ENCODE peak calls at places on chromosomes 3 and 15, in four cellular contexts. O is neural crest cell, I is tibial nerve, J is HFF-Myc. W is an unnamed sample.

GRCh38 chr3:73094127-73094526 is 32.7 kb downstream of the EBLN2 start:
- DNase-seq in I (no peak), J (peak), O (no peak), W (no peak)

GRCh38 chr15:33279613-33280205 is 31.1 kb upstream of the RYR3 start:
- DNase-seq in J (peak), I (no peak), O (no peak), W (no peak)

GRCh38 chr3:151268267-151269235 is 9.8 kb downstream of the P2RY14 start:
- DNase-seq in O (no peak), J (no peak), I (no peak), W (no peak)

GRCh38 chr3:73580343-73580742 is 44.4 kb downstream of the PDZRN3 start:
- DNase-seq in J (peak), I (no peak), O (no peak), W (peak)

GRCh38 chr3:12178091-12178820 is 19.5 kb upstream of the TIMP4 start:
- DNase-seq in J (no peak), O (no peak), I (no peak), W (peak)

GRCh38 chr15:81294501-81294850 is 29.5 kb downstream of the STARD5 start:
- DNase-seq in J (no peak), I (no peak), O (no peak), W (no peak)

GRCh38 chr15:75650908-75651809 is 3.4 kb downstream of the SNX33 start:
- DNase-seq in I (no peak), J (no peak), O (no peak), W (peak)

GRCh38 chr15:63598467-63599400 is 1.5 kb downstream of the FBXL22 start:
- DNase-seq in J (no peak), I (no peak), O (no peak), W (no peak)

GRCh38 chr3:181568693-181569092 is 143.0 kb upstream of the SOX2 start:
- DNase-seq in I (no peak), O (no peak), J (no peak), W (no peak)

GRCh38 chr3:71724584-71725278 is 471 bp downstream of the EIF4E3 start:
- DNase-seq in O (peak), J (no peak), I (no peak), W (no peak)

GRCh38 chr3:150074697-150075416 is 104.2 kb upstream of the PFN2 start:
- DNase-seq in O (no peak), J (no peak), I (no peak), W (no peak)

GRCh38 chr3:120113128-120114116 is 19.2 kb upstream of the GSK3B start:
- DNase-seq in J (no peak), I (no peak), O (no peak), W (peak)

GRCh38 chr3:13580256-13581023 is 31.5 kb downstream of the FBLN2 start:
- DNase-seq in O (no peak), J (no peak), I (no peak), W (no peak)

GRCh38 chr15:30941520-30941919 is 37.8 kb downstream of the FAN1 start:
- DNase-seq in J (no peak), O (no peak), I (no peak), W (no peak)

GRCh38 chr15:60869851-60870250 is 359.3 kb downstream of the RORA start:
- DNase-seq in O (no peak), I (no peak), J (no peak), W (peak)

GRCh38 chr15:41258706-41259471 is 27.8 kb downstream of the CHP1 start:
- DNase-seq in I (no peak), O (no peak), J (no peak), W (peak)

GRCh38 chr3:107665351-107665750 is 142.6 kb downstream of the BBX start:
- DNase-seq in O (no peak), I (no peak), J (no peak), W (no peak)

GRCh38 chr3:159265705-159266104 is 463.9 kb downstream of the MFSD1 start:
- DNase-seq in J (no peak), O (no peak), I (no peak), W (no peak)

GRCh38 chr15:60000824-60001641 is 3.1 kb upstream of the FOXB1 start:
- DNase-seq in O (no peak), J (no peak), I (no peak), W (no peak)

GRCh38 chr3:65436580-65436979 is 602.1 kb downstream of the MAGI1 start:
- DNase-seq in J (no peak), I (no peak), O (peak), W (peak)

GRCh38 chr3:41274944-41275668 is 75.8 kb downstream of the CTNNB1 start:
- DNase-seq in J (no peak), O (no peak), I (no peak), W (peak)

GRCh38 chr15:50262533-50262932 is 3.0 kb downstream of the HDC start:
- DNase-seq in I (no peak), O (no peak), J (no peak), W (no peak)

GRCh38 chr3:98561727-98562521 is 30.1 kb downstream of the GPR15 start:
- DNase-seq in O (no peak), J (no peak), I (no peak), W (no peak)

GRCh38 chr3:105094588-105094987 is 272.1 kb upstream of the ALCAM start:
- DNase-seq in O (no peak), J (no peak), I (no peak), W (no peak)

GRCh38 chr15:47027322-47027946 is 689.9 kb upstream of the SEMA6D start:
- DNase-seq in I (no peak), O (no peak), J (no peak), W (no peak)
- TF ChIP-seq CTCF in I (no peak), O (peak), J (no peak), W (no peak)

DNA sequence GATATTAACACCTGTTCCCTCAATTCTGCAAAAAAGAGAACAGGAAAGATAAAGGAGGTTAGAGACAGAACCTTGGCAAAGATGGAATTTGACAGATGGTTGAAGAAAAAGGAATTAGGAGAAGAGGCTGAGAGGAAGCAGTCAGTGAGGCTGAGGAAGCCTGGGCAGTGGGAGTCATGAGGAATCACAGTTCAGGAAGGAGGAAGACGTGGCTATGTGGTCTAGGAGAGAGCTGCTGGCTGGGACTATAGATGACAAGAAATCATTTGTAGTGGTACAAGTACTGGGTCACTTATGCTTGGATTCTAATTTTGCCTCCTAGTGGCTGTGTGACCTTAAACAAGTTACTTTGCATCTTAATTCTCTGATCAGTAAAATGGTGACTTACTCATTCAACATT is 49.0 kb downstream of the LARS2 start:
- DNase-seq in J (no peak), I (no peak), O (no peak), W (peak)
- TF ChIP-seq CTCF in J (no peak), I (no peak), O (no peak), W (no peak)

GRCh38 chr15:51829360-51830278 is at the start of gene TMOD3:
- DNase-seq in O (peak), I (peak), J (no peak), W (peak)
- TF ChIP-seq CTCF in O (no peak), I (no peak), J (no peak), W (no peak)

GRCh38 chr15:101269479-101270223 is 7.6 kb downstream of the SELENOS start:
- DNase-seq in I (no peak), J (no peak), O (no peak), W (peak)

GRCh38 chr15:101266034-101266433 is 11.3 kb downstream of the SELENOS start:
- DNase-seq in J (no peak), O (no peak), I (no peak), W (no peak)

GRCh38 chr15:101264911-101265641 is 12.2 kb downstream of the SELENOS start:
- DNase-seq in J (no peak), O (no peak), I (no peak), W (no peak)

GRCh38 chr15:101266787-101267186 is 10.5 kb downstream of the SELENOS start:
- DNase-seq in I (no peak), O (no peak), J (no peak), W (no peak)

GRCh38 chr15:101267320-101268104 is 9.8 kb downstream of the SELENOS start:
- DNase-seq in I (no peak), O (no peak), J (peak), W (peak)
- TF ChIP-seq CTCF in I (no peak), O (no peak), J (no peak), W (no peak)